ENCODE peak calls at places on chromosomes 1 and 21, in six cellular contexts. V is dorsolateral prefrontal cortex, J is hepatocyte, G is thoracic aorta, H is AG04450, D is Peyer's patch. S is an unnamed sample.

GRCh38 chr1:161864577-161864976 is 98.5 kb downstream of the ATF6 start:
- DNase-seq in V (no peak), J (peak; percentile 6), G (no peak), H (no peak), D (no peak), S (no peak)

GRCh38 chr1:113530021-113530420 is 139.7 kb downstream of the MAGI3 start:
- DNase-seq in V (no peak), J (no peak), G (no peak), H (no peak), D (no peak), S (no peak)

GRCh38 chr1:177185209-177185608 is 14.5 kb downstream of the BRINP2 start:
- DNase-seq in V (no peak), J (no peak), G (no peak), H (no peak), D (no peak), S (no peak)

GRCh38 chr1:90710579-90711536 is 6.2 kb downstream of the BARHL2 start:
- DNase-seq in V (no peak), J (no peak), G (no peak), H (no peak), D (no peak), S (no peak)

GRCh38 chr1:75589637-75590036 is 21.3 kb downstream of the SLC44A5 start:
- DNase-seq in V (no peak), J (no peak), G (no peak), H (no peak), D (no peak), S (no peak)

GRCh38 chr1:54077359-54077758 is 24.0 kb downstream of the TCEANC2 start:
- DNase-seq in V (no peak), J (no peak), G (no peak), H (no peak), D (no peak), S (no peak)

GRCh38 chr1:152252157-152252556 is 28.2 kb upstream of the HRNR start:
- DNase-seq in V (no peak), J (no peak), G (no peak), H (no peak), D (no peak), S (no peak)

GRCh38 chr1:169601096-169601881 is 15.0 kb upstream of the F5 start:
- DNase-seq in V (no peak), J (peak; percentile 24), G (no peak), H (no peak), D (no peak), S (no peak)

GRCh38 chr1:23651069-23651808 is 40.4 kb upstream of the RPL11 start:
- DNase-seq in V (no peak), J (no peak), G (no peak), H (no peak), D (no peak), S (no peak)

GRCh38 chr1:228755800-228756199 is 20.5 kb downstream of the RHOU start:
- DNase-seq in V (no peak), J (no peak), G (no peak), H (no peak), D (no peak), S (no peak)

GRCh38 chr21:45765375-45765774 is 121.8 kb downstream of the PCBP3 start:
- DNase-seq in V (no peak), J (no peak), G (no peak), H (no peak), D (no peak), S (no peak)

GRCh38 chr1:202856034-202856433 is 32.9 kb downstream of the RABIF start:
- DNase-seq in V (no peak), J (no peak), G (no peak), H (no peak), D (no peak), S (no peak)

GRCh38 chr1:46535063-46535462 is 16.4 kb downstream of the KNCN start:
- DNase-seq in V (no peak), J (peak; percentile 41), G (no peak), H (no peak), D (no peak), S (peak; percentile 50)

GRCh38 chr1:202090994-202091393 is 31.7 kb upstream of the GPR37L1 start:
- DNase-seq in V (no peak), J (no peak), G (no peak), H (no peak), D (no peak), S (no peak)

GRCh38 chr1:161439280-161440232 is 65.7 kb upstream of the FCGR2A start:
- DNase-seq in V (no peak), J (peak; percentile 23), G (no peak), H (no peak), D (peak; percentile 52), S (peak; percentile 81)

GRCh38 chr1:156086256-156086662 is 4.0 kb upstream of the MEX3A start:
- DNase-seq in V (no peak), J (peak; percentile 73), G (no peak), H (no peak), D (no peak), S (no peak)

GRCh38 chr1:157357111-157357510 is 195.2 kb downstream of the FCRL5 start:
- DNase-seq in V (no peak), J (no peak), G (no peak), H (no peak), D (no peak), S (no peak)

GRCh38 chr1:24103879-24104278 is 8.1 kb downstream of the MYOM3 start:
- DNase-seq in V (no peak), J (no peak), G (no peak), H (no peak), D (no peak), S (no peak)

GRCh38 chr21:37742532-37742931 is 173.7 kb downstream of the KCNJ6 start:
- DNase-seq in V (no peak), J (no peak), G (no peak), H (no peak), D (no peak), S (no peak)

GRCh38 chr21:37751268-37751975 is 164.8 kb downstream of the KCNJ6 start:
- DNase-seq in V (no peak), J (peak; percentile 58), G (no peak), H (no peak), D (no peak), S (no peak)

GRCh38 chr21:37748351-37748750 is 167.9 kb downstream of the KCNJ6 start:
- DNase-seq in V (no peak), J (no peak), G (no peak), H (no peak), D (no peak), S (no peak)

GRCh38 chr21:37749132-37749531 is 167.1 kb downstream of the KCNJ6 start:
- DNase-seq in V (no peak), J (no peak), G (no peak), H (no peak), D (no peak), S (no peak)

DNA sequence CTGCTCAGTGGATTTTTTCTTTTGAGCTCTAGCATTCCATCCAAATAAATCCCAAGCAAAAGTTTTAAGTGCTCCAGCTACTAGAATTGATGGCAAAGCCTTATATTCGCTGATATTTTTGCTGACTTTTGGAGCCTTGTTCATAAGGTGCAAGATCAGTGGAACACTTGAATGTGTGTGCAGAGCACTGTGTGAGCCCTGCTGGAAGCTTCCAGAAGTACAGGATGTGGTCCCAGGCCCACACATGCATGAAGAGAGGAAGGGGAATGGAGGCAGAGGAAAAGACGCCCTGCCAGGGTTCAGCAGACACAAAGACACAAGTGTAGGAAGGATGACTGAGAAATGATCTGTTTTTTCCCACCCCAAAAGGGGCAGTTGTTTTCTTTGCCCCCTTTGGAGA is 169.4 kb downstream of the KCNJ6 start:
- DNase-seq in V (no peak), J (no peak), G (no peak), H (no peak), D (no peak), S (no peak)
- TF ChIP-seq CTCF in V (no peak), J (no peak), G (no peak), H (peak; percentile 27), D (no peak), S (no peak)

DNA sequence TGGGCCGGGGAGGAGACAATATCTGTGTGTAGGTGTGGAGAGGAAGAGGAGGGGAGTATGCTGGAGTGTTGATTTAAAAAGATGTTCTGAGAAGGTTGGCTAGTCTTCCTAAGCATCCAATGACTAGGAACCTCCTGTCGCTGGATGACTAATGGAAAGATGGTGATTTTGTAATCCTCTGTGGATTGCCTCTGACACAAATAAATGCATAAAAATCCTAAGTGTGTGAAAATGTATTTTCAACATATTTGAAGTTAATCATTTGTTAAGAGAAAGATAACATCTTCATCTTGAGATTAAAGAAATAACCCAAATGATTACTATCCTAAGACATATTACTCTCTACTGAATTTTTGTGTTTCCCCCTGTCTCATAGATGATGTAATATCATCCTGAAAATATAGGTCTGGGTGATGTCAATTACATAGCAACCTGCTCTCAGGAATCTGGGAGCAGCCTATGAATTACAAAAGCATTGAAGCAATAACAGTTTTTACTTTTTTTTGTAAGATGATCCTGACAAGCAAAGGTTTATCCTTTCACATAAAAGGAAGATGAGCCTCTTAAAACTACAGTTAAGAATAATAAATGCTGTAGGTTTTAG is 220.5 kb upstream of the MAP1LC3C start:
- DNase-seq in V (no peak), J (no peak), G (no peak), H (no peak), D (no peak), S (no peak)
- H3K27ac ChIP-seq in V (no peak overlapping the region), J (no peak overlapping the region), G (no peak overlapping the region), H (no peak overlapping the region), D (no peak overlapping the region), S (no peak overlapping the region)

GRCh38 chr1:153542956-153543737 is 2.4 kb upstream of the S100A5 start:
- DNase-seq in V (no peak), J (no peak), G (no peak), H (no peak), D (peak; percentile 21), S (no peak)
- H3K4me3 ChIP-seq in V (no peak overlapping the region), J (no peak overlapping the region), G (peak overlapping the region; percentile 85), H (no peak overlapping the region), D (no peak overlapping the region), S (no peak overlapping the region)

GRCh38 chr1:6450943-6451373 is 15.0 kb downstream of the TNFRSF25 start:
- DNase-seq in V (no peak), J (peak; percentile 76), G (no peak), H (no peak), D (peak; percentile 91), S (no peak)
- TF ChIP-seq CTCF in V (no peak), J (no peak), G (no peak), H (no peak), D (no peak), S (no peak)

DNA sequence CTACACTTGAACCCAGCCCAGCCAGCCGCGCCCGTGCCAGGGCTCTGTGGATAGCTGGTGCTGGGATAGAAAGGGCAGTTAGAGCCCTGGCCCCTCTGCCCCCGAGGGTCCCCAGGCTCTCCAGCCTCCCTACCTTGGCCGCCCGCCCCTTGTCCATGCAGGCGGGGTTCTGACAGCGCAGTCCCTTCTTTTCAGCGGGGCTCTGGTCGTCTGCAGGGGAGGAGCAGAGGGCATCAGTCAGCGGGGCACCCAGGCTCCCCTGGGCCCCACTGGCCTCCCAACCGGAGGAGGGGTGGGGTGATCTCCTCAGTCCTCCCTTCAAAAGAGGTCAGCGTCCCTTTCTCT is 4.9 kb upstream of the PLEKHG5 start:
- DNase-seq in V (no peak), J (no peak), G (no peak), H (no peak), D (no peak), S (no peak)
- H3K27ac ChIP-seq in V (peak overlapping the region; percentile 75), J (no peak overlapping the region), G (no peak overlapping the region), H (no peak overlapping the region), D (no peak overlapping the region), S (no peak overlapping the region)

GRCh38 chr1:155071701-155072100 is 6.9 kb upstream of the EFNA3 start:
- DNase-seq in V (no peak), J (peak; percentile 39), G (no peak), H (no peak), D (no peak), S (peak; percentile 52)
- H3K4me3 ChIP-seq in V (no peak overlapping the region), J (no peak overlapping the region), G (peak overlapping the region; percentile 77), H (no peak overlapping the region), D (no peak overlapping the region), S (no peak overlapping the region)

GRCh38 chr21:33588485-33589335 is at the start of gene DONSON:
- DNase-seq in V (peak; percentile 83), J (peak; percentile 96), G (peak; percentile 36), H (peak; percentile 27), D (peak; percentile 96), S (peak; percentile 83)
- TF ChIP-seq CTCF in V (no peak), J (no peak), G (no peak), H (no peak), D (no peak), S (no peak)